ENCODE peak calls at places on chromosomes 11 and 22, in six cellular contexts. Z, X, E, H, G and V are unnamed samples.

GRCh38 chr22:42696331-42696967 is 24.2 kb downstream of the A4GALT start:
- DNase-seq in G (no peak), E (no peak), X (no peak), H (no peak), Z (no peak), V (no peak)

GRCh38 chr11:86469491-86470388 is 95.1 kb downstream of the CCDC81 start:
- DNase-seq in Z (no peak), H (no peak), E (no peak), G (no peak), X (no peak), V (no peak)

GRCh38 chr22:33658775-33659174 is 261.5 kb downstream of the LARGE1 start:
- DNase-seq in X (no peak), H (no peak), G (peak; percentile 22), E (no peak), Z (peak; percentile 7), V (no peak)

GRCh38 chr11:18853086-18853720 is 61.6 kb upstream of the PTPN5 start:
- DNase-seq in X (peak; percentile 19), H (no peak), G (no peak), Z (peak; percentile 22), E (peak; percentile 32), V (peak; percentile 69)

GRCh38 chr22:37169947-37170688 is 17.9 kb downstream of the C1QTNF6 start:
- DNase-seq in X (no peak), E (no peak), Z (no peak), G (no peak), H (no peak), V (no peak)

GRCh38 chr22:31036671-31037550 is 44.2 kb upstream of the SMTN start:
- DNase-seq in G (peak; percentile 83), E (no peak), X (peak; percentile 40), H (no peak), Z (no peak), V (no peak)

GRCh38 chr22:45014658-45015057 is 4.9 kb upstream of the PHF21B start:
- DNase-seq in G (no peak), E (no peak), Z (no peak), X (no peak), H (no peak), V (peak; percentile 51)

GRCh38 chr11:8671242-8671641 is 11.2 kb downstream of the TRIM66 start:
- DNase-seq in X (peak; percentile 73), G (peak; percentile 98), H (peak; percentile 77), E (no peak), Z (no peak), V (peak; percentile 97)

GRCh38 chr11:64115751-64116522 is 50.0 kb downstream of the MACROD1 start:
- DNase-seq in Z (no peak), H (no peak), E (no peak), X (no peak), G (no peak), V (no peak)

GRCh38 chr11:78766997-78767396 is 192.3 kb upstream of the NARS2 start:
- DNase-seq in E (no peak), X (no peak), G (no peak), H (no peak), Z (no peak), V (no peak)

GRCh38 chr11:100869328-100869727 is 182.2 kb downstream of the ARHGAP42 start:
- DNase-seq in X (no peak), G (no peak), E (no peak), Z (no peak), H (no peak), V (no peak)

GRCh38 chr11:129226207-129226798 is 34.2 kb upstream of the ARHGAP32 start:
- DNase-seq in Z (no peak), H (no peak), X (no peak), G (no peak), E (no peak), V (no peak)

GRCh38 chr11:86931965-86932332 is 23.2 kb downstream of the FZD4 start:
- DNase-seq in G (no peak), E (no peak), H (no peak), Z (no peak), X (peak; percentile 48), V (no peak)

GRCh38 chr11:124758355-124759267 is 3.5 kb downstream of the ESAM start:
- DNase-seq in Z (peak; percentile 68), H (no peak), X (peak; percentile 56), E (no peak), G (no peak), V (peak; percentile 94)

GRCh38 chr11:3939651-3940190 is 84.3 kb downstream of the STIM1 start:
- DNase-seq in G (peak; percentile 73), E (no peak), H (no peak), X (no peak), Z (no peak), V (no peak)

GRCh38 chr11:95134491-95134890 is 44.8 kb downstream of the ENDOD1 start:
- DNase-seq in H (no peak), X (peak; percentile 93), G (peak; percentile 70), E (peak; percentile 11), Z (peak; percentile 86), V (no peak)